ENCODE peak calls at places on chromosomes 12 and 14, in four cellular contexts. I, X, F and T are unnamed samples.

GRCh38 chr12:131561891-131562684 is 148.8 kb upstream of the SFSWAP start:
- DNase-seq in I (no peak), X (no peak), F (no peak), T (no peak)

GRCh38 chr12:42255221-42255874 is 17.3 kb upstream of the YAF2 start:
- DNase-seq in I (peak; percentile 15), X (no peak), F (no peak), T (no peak)

GRCh38 chr14:96793547-96793946 is 3.6 kb upstream of the VRK1 start:
- DNase-seq in I (no peak), X (no peak), F (no peak), T (no peak)

GRCh38 chr12:45613306-45613705 is 116.2 kb upstream of the ARID2 start:
- DNase-seq in I (no peak), X (no peak), F (no peak), T (no peak)

GRCh38 chr14:92471919-92472318 is 41.7 kb upstream of the RIN3 start:
- DNase-seq in I (peak; percentile 73), X (no peak), F (no peak), T (no peak)

GRCh38 chr12:49470986-49471385 is 67.8 kb upstream of the KCNH3 start:
- DNase-seq in I (no peak), X (no peak), F (no peak), T (no peak)

GRCh38 chr12:74415633-74416032 is 122.0 kb upstream of the ATXN7L3B start:
- DNase-seq in I (peak; percentile 48), X (no peak), F (no peak), T (peak; percentile 22)

GRCh38 chr12:52005903-52006703 is 643 bp upstream of the TAMALIN start:
- DNase-seq in I (no peak), X (no peak), F (peak; percentile 32), T (no peak)

GRCh38 chr12:101713930-101714329 is 16.5 kb downstream of the CHPT1 start:
- DNase-seq in I (no peak), X (no peak), F (no peak), T (no peak)

GRCh38 chr12:103901518-103902173 is 28.6 kb upstream of the HSP90B1 start:
- DNase-seq in I (no peak), X (no peak), F (no peak), T (no peak)

GRCh38 chr14:98189521-98189920 is 1082.5 kb downstream of the BCL11B start:
- DNase-seq in I (no peak), X (no peak), F (no peak), T (no peak)

GRCh38 chr14:104307246-104307626 is 168.8 kb downstream of the KIF26A start:
- DNase-seq in I (no peak), X (no peak), F (no peak), T (no peak)

GRCh38 chr14:97266653-97267052 is 469.5 kb downstream of the VRK1 start:
- DNase-seq in I (peak; percentile 10), X (no peak), F (no peak), T (no peak)

GRCh38 chr14:26984318-26985177 is 386.7 kb upstream of the NOVA1 start:
- DNase-seq in I (peak; percentile 64), X (peak; percentile 15), F (no peak), T (peak; percentile 37)

GRCh38 chr14:105888784-105889665 is 362.6 kb downstream of the TMEM121 start:
- DNase-seq in I (no peak), X (no peak), F (no peak), T (no peak)

GRCh38 chr14:26765768-26766550 is 168.1 kb upstream of the NOVA1 start:
- DNase-seq in I (no peak), X (no peak), F (no peak), T (no peak)

GRCh38 chr12:65891987-65892481 is 67.8 kb downstream of the HMGA2 start:
- DNase-seq in I (no peak), X (no peak), F (no peak), T (no peak)

GRCh38 chr12:48788852-48789775 is at the start of gene ADCY6:
- DNase-seq in I (peak; percentile 67), X (peak; percentile 62), F (no peak), T (peak; percentile 68)

GRCh38 chr12:116391501-116391900 is 114.0 kb upstream of the MED13L start:
- DNase-seq in I (no peak), X (no peak), F (no peak), T (no peak)

GRCh38 chr12:15677207-15677606 is 112.0 kb downstream of the EPS8 start:
- DNase-seq in I (no peak), X (no peak), F (no peak), T (no peak)

GRCh38 chr12:50110127-50110761 is 1.8 kb upstream of the COX14 start:
- DNase-seq in I (peak; percentile 86), X (peak; percentile 87), F (peak; percentile 50), T (no peak)

DNA sequence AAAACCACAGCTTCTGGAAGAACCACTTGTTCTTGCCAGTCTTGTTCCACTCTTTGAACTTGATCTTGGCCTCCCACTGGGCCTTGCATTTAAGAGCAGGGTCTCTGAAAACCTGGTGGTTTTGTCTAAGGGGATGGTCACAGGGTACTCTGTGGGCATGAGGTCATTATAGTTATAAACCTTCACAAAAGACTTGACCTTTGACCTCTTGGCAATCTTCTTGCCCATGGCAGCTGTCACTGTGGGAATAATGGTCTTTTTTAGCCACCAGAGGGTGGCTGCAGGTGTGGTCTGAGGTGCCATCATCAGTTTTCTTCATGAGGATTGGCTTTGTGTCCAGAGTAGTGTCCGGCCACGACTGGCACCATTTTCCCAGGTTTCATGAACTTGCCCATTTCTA is 9.1 kb downstream of the ATP6V0A2 start:
- DNase-seq in I (peak; percentile 9), X (no peak), F (no peak), T (no peak)
- TF ChIP-seq FOXK2 in I (no peak), X (no peak), F (no peak), T (no peak)

GRCh38 chr12:1122803-1123202 is 131.8 kb downstream of the ERC1 start:
- DNase-seq in I (no peak), X (peak; percentile 8), F (no peak), T (no peak)
- TF ChIP-seq SP1 in I (no peak), X (no peak), F (no peak), T (no peak)

DNA sequence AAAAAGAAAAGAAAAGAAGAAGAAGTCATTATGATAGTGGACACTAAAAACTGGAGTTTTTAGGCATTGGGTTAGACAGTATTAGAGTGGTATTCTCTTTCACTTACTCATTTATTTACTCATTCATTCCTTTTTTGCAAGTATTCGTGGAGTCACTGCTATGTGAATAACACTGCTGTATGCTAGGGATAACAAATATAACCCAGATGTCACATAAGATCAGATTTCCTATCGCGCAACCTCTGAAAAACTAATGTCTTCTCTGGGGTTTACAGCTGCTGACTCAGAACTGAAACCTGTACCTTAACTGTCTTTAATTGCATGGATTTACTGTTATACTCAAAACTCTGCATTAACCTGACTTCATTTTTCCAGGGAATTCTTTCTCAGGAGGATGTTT is 353.7 kb downstream of the LRIG3 start:
- DNase-seq in I (no peak), X (no peak), F (no peak), T (no peak)
- TF ChIP-seq FOXK2 in I (no peak), X (no peak), F (no peak), T (no peak)

GRCh38 chr12:80316141-80316700 is 127.8 kb upstream of the PTPRQ start:
- DNase-seq in I (no peak), X (no peak), F (no peak), T (no peak)
- TF ChIP-seq SP1 in I (no peak), X (no peak), F (no peak), T (no peak)

GRCh38 chr14:100549834-100550625 is 37.2 kb downstream of the BEGAIN start:
- DNase-seq in I (no peak), X (no peak), F (no peak), T (no peak)

GRCh38 chr14:100548295-100548655 is 38.9 kb downstream of the BEGAIN start:
- DNase-seq in I (no peak), X (no peak), F (no peak), T (no peak)

GRCh38 chr14:100548939-100549338 is 38.3 kb downstream of the BEGAIN start:
- DNase-seq in I (no peak), X (no peak), F (no peak), T (no peak)

GRCh38 chr14:100546051-100546443 is 41.2 kb downstream of the BEGAIN start:
- DNase-seq in I (no peak), X (peak; percentile 87), F (no peak), T (peak; percentile 71)

DNA sequence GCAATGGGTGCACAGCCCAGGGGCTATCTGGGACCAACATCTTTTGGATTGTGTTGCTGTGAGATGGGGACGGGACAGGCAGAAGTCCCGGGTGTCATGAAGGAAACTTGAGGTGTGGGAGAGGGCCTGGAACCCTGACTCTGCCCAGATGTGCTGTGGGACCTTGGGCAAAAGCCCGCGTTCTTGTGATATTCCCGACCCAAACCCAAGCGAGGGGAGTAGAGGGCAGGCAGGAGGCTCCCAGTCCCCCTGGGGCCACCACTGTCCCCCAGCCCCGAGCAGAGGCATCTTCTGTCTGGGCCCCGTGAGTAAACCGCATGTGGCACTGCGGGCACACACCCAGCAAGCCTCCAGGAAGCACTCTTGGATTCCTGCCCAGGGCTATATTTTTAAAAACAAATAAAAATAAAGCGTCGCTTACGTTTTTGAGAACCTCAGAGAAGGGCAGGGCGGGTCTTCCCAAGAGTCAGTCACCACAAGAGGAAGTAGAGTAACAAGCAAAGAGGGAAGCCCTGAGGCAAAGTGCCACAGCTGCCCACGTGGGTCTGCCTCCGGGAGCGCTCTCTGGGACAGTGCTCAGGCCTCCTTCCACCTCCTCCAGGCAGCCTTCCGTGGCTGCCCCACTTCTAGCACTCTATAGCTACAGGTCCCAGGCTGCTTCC is 39.5 kb downstream of the BEGAIN start:
- DNase-seq in I (no peak), X (no peak), F (no peak), T (no peak)
- TF ChIP-seq FOXK2 in I (no peak), X (no peak), F (no peak), T (no peak)